ENCODE peak calls at places on chromosomes 16 and 17, in four cellular contexts. E is endothelial cell, T is cardiac fibroblast, R is psoas muscle. A is an unnamed sample.

GRCh38 chr16:85086347-85087291 is 25.7 kb downstream of the CIBAR2 start:
- DNase-seq in E (peak), T (peak), R (peak), A (peak)

GRCh38 chr16:5416013-5416412 is 318.4 kb upstream of the EEF2KMT start:
- DNase-seq in E (no peak), T (no peak), R (no peak), A (no peak)

GRCh38 chr16:57380671-57381462 is 8.6 kb downstream of the CX3CL1 start:
- DNase-seq in E (no peak), T (peak), R (no peak), A (peak)

GRCh38 chr17:45244725-45245656 is 16.9 kb downstream of the SPATA32 start:
- DNase-seq in E (no peak), T (no peak), R (no peak), A (no peak)

GRCh38 chr17:81034168-81034777 is 678 bp upstream of the BAIAP2 start:
- DNase-seq in E (no peak), T (no peak), R (no peak), A (no peak)

GRCh38 chr17:55140751-55141150 is 124.0 kb upstream of the HLF start:
- DNase-seq in E (no peak), T (no peak), R (no peak), A (no peak)

GRCh38 chr17:17494499-17495447 is 1.4 kb downstream of the RASD1 start:
- DNase-seq in E (peak), T (peak), R (peak), A (no peak)

GRCh38 chr17:79536212-79536840 is 74.5 kb downstream of the RBFOX3 start:
- DNase-seq in E (no peak), T (no peak), R (peak), A (no peak)

GRCh38 chr17:28726396-28726911 is 421 bp upstream of the TLCD1 start:
- DNase-seq in E (peak), T (peak), R (no peak), A (peak)

GRCh38 chr16:70695351-70696070 is 9.7 kb upstream of the MTSS2 start:
- DNase-seq in E (peak), T (no peak), R (peak), A (no peak)

GRCh38 chr17:78759203-78759968 is 22.7 kb downstream of the CYTH1 start:
- DNase-seq in E (no peak), T (peak), R (peak), A (no peak)

GRCh38 chr17:30363715-30364202 is 15.0 kb upstream of the CPD start:
- DNase-seq in E (no peak), T (peak), R (no peak), A (peak)

GRCh38 chr17:45003877-45004276 is 35.8 kb upstream of the C1QL1 start:
- DNase-seq in E (no peak), T (no peak), R (no peak), A (no peak)

GRCh38 chr16:65698943-65699342 is 577.1 kb upstream of the CDH11 start:
- DNase-seq in E (no peak), T (no peak), R (no peak), A (no peak)

GRCh38 chr16:87447323-87447722 is 45.5 kb downstream of the ZCCHC14 start:
- DNase-seq in E (no peak), T (peak), R (no peak), A (no peak)

GRCh38 chr17:44992242-44992939 is 24.3 kb upstream of the C1QL1 start:
- DNase-seq in E (no peak), T (no peak), R (no peak), A (no peak)

GRCh38 chr16:27431773-27432599 is 30.0 kb downstream of the IL21R start:
- DNase-seq in E (peak), T (peak), R (no peak), A (peak)

GRCh38 chr16:10983175-10983558 is 38.8 kb downstream of the CLEC16A start:
- DNase-seq in E (no peak), T (no peak), R (no peak), A (peak)

GRCh38 chr17:10115536-10115932 is 82.9 kb downstream of the GAS7 start:
- DNase-seq in E (no peak), T (peak), R (no peak), A (no peak)

GRCh38 chr16:27529962-27530361 is 19.8 kb downstream of the GTF3C1 start:
- DNase-seq in E (no peak), T (peak), R (no peak), A (peak)

GRCh38 chr17:80691784-80692183 is 147.1 kb downstream of the RPTOR start:
- DNase-seq in E (no peak), T (no peak), R (no peak), A (no peak)

GRCh38 chr17:69978056-69978646 is 96.9 kb upstream of the KCNJ16 start:
- DNase-seq in E (no peak), T (peak), R (no peak), A (no peak)

GRCh38 chr16:57760357-57761160 is 25.0 kb downstream of the KATNB1 start:
- DNase-seq in E (no peak), T (no peak), R (peak), A (no peak)

GRCh38 chr17:18267366-18267765 is 6.9 kb downstream of the MIEF2 start:
- DNase-seq in E (no peak), T (no peak), R (no peak), A (no peak)

GRCh38 chr16:5056347-5056746 is 9.4 kb downstream of the C16orf89 start:
- DNase-seq in E (peak), T (peak), R (no peak), A (peak)

GRCh38 chr16:28042856-28043255 is 20.7 kb downstream of the GSG1L start:
- DNase-seq in E (no peak), T (peak), R (no peak), A (no peak)

GRCh38 chr16:49604602-49605001 is 231.0 kb downstream of the C16orf78 start:
- DNase-seq in E (no peak), T (no peak), R (no peak), A (no peak)

GRCh38 chr16:49608095-49608494 is 234.5 kb downstream of the C16orf78 start:
- DNase-seq in E (no peak), T (no peak), R (no peak), A (no peak)

GRCh38 chr16:49605536-49606241 is 232.1 kb downstream of the C16orf78 start:
- DNase-seq in E (no peak), T (no peak), R (peak), A (no peak)

GRCh38 chr16:49603956-49604355 is 230.4 kb downstream of the C16orf78 start:
- DNase-seq in E (no peak), T (no peak), R (no peak), A (no peak)

DNA sequence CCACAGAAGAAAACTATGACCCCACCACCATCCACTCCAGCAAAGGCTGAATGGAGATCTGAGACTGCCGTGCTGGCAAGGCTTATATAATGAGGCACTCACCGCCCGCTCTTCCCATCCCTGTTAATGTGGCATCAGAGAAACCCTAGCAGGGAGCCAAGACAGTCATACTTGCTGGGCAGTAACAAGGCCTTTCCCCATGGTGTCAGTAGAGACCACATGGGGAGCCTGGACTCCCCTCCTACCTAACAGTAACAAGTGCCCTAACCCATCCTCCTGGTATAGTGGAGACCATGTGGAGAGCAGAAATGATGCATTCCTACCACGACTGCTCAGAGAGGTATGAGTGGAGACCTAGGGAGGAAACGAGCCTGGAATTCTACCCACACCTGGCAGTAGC is 235.2 kb downstream of the C16orf78 start:
- DNase-seq in E (no peak), T (peak), R (peak), A (no peak)
- TF ChIP-seq CTCF in E (no peak), T (peak), R (peak), A (peak)

GRCh38 chr17:47895856-47896671 is at the start of gene SP2:
- DNase-seq in E (peak), T (peak), R (peak), A (peak)
- TF ChIP-seq CTCF in E (peak), T (no peak), R (peak), A (no peak)

DNA sequence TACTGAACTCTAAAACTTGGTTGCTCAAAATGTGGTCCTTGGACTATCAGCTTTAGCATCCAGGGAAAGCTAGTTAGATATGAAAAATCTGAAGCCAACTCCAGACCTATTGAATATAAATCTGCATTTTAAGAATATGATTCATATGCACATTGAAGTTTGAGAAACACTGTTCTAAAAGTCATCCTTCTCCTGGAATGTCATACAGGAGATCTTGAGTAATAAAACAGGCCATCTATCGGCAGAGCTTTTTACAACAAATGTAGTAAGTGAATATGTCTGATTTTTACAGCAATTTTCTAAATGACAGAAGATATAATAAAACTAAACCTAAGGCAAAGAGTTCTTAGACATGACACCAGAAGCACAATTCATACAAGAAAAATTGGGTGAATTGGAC is 140.4 kb downstream of the PMP22 start:
- DNase-seq in E (no peak), T (no peak), R (no peak), A (no peak)
- TF ChIP-seq CTCF in E (no peak), T (no peak), R (no peak), A (no peak)

DNA sequence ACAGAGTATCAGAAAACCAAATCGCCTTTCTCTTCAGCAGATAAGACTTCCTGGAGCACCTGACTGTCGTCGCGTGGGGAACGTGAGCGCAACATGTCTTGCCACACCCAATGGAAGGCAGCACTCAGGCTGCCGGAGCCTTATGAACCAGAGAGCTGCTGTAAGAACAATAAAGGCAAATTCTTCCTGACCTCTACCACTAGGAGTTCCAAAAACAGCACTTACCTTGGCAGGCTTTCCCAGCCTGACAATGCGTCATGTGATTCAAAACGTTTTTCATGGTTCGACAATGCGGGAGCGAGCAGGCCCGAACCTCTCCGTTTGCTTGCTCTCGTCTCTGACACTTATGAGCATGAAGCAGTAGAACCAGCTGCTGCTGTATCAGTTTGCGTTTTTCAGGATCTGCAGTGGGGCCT is 75.8 kb upstream of the TRAP1 start:
- DNase-seq in E (no peak), T (peak), R (peak), A (no peak)
- TF ChIP-seq CTCF in E (no peak), T (no peak), R (peak), A (no peak)

GRCh38 chr17:73782641-73783381 is 138.6 kb upstream of the SDK2 start:
- DNase-seq in E (no peak), T (no peak), R (no peak), A (no peak)
- TF ChIP-seq CTCF in E (no peak), T (no peak), R (no peak), A (peak)

GRCh38 chr17:38727661-38728220 is 2.4 kb upstream of the CISD3 start:
- DNase-seq in E (no peak), T (no peak), R (no peak), A (no peak)
- TF ChIP-seq CTCF in E (no peak), T (no peak), R (no peak), A (no peak)

DNA sequence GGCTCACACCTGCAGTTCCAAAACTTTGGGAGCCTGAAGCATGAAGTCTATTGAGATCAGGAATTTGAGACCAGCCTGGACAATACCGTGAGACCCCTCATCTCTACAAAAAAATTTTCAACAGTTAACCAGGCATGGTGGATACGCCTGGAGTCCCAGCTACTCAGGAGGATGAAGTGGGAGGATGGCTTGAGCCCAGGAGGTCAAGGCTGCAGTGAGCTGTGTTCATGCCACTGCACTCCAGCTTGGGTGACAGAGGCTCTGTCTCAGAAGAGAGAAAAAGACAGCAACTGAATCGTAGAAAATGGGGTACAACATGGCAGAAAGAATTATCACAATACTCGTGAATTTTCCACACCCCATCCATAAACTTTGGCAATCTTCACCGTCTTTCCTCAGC is 3.2 kb downstream of the CRK start:
- DNase-seq in E (no peak), T (no peak), R (no peak), A (no peak)
- TF ChIP-seq CTCF in E (no peak), T (no peak), R (no peak), A (no peak)

DNA sequence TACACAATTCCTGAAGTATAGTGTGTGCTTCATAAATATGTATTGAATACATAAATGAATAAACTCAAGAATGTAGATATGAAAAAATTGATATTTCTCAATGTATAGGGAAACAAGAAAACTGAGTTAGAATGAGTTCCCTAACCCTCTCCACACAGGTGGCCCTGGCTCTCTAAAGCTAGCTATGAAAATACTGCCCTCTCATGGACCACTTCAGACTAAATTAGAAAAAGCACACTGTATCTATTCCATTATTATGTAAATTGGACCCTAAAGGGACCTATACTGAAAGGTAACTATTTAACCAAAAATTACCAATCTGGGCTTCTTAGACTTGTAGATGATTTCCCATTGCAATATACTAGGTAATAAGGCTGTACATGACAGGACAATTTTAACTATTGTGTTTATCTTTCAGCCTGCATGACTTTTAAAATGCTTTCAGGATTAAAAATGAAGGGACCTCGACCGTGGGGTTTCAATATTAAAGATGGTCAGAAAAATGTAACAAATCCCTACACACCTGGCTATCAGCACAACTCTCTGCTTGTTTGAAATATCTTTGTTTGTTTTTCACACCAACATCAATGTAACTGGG is 672.5 kb upstream of the KIF2B start:
- DNase-seq in E (no peak), T (no peak), R (no peak), A (peak)
- TF ChIP-seq CTCF in E (no peak), T (no peak), R (peak), A (no peak)

DNA sequence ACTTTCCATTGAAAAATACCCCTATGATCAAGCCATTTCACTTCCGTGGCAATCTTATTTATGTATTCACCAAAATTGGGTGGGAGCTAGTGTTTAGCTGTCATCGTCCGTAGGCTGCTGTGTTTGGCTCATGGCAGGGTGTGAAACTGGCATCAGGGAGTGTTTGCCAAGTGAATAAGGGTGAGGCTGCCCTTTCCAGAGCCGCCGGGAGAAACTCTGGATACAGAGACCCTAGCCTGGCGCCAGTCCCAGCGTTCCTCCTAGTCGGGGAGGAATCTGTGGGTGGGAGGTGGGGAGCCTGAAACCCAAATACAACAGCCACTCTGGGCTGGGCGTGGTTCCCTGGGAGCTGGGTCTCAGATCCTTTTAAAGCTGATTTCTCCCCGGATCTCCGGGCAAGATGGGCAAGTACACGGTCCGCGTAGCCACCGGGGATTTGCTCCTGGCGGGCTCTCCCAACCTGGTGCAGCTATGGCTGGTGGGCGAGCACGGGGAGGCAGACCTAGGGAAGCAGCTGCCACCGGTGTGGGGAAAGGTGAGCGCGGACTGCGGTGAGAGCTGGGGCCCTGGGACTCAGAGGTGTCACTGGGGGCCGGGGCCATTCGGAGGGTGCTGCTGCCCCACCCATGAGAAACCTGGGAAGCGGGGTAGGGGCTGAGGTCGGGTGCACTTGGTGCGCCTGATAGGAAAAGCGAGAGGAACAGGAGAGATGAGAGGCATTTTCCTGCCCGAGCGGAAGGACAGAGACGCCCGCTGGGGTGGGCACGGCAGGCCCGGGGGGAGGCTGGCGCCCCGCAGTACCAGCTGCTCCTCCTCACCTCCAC is 62.1 kb upstream of the TEKT1 start:
- DNase-seq in E (no peak), T (no peak), R (no peak), A (no peak)
- TF ChIP-seq CTCF in E (no peak), T (no peak), R (no peak), A (no peak)

DNA sequence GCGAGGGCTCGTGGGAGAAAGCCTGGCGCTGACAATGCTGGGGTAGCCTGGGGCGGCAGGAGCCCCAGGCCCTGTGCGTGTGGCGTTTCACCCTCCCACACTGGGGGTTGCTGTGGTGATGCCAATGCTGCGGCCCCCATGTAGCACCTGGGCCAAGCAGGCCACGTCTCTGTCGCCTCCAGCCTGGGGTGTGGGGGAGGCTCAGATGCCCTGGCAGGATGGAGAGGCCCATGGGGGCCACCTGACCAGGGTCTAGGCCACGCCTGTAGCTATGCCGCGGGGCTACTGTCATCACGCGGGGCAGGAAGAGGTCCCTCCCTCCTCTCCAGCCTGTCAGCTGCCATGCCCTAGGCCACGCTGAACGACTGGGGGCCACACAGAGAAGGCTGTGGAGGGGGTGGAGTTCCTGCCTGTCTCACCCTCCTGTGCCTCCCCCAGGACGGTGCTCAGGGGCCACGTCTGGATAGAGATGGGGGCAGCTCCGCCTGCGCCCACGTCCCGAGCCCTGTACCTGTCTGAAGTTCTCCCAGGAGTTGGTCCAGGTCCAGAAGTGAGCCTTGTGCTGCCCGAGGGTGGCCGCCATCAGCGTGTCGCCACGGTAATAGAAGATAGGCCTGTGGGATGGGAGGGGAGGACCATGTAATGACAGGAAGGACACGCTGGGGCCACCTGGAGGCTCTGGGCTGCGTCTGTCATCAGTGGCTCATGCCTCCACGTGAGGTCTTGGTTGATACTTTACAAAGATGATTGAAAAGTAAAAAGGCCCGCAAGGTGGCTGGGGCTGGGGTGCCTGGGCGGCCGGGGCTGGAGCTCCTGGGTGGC is 12.7 kb upstream of the APRT start:
- DNase-seq in E (no peak), T (no peak), R (no peak), A (no peak)
- TF ChIP-seq CTCF in E (no peak), T (no peak), R (no peak), A (no peak)

A was measured in MCF 10A.